ENCODE peak calls at places on chromosomes 2 and 18, in eight cellular contexts. H is NCI-H510A treated with DMSO at 0.1 percent for 48 hours; S is CD4-positive, alpha-beta memory T cell; N is A549; G is astrocyte; Z is hypothalamus; W is HT1080; D is T-helper 9 cell. T is an unnamed sample.

GRCh38 chr2:236872971-236873370 is 212.7 kb upstream of the COPS8 start:
- DNase-seq in H (no peak), S (no peak), N (no peak), G (no peak), Z (no peak), W (no peak), D (no peak), T (no peak)

GRCh38 chr18:79897940-79898625 is 53.4 kb downstream of the SLC66A2 start:
- DNase-seq in H (no peak), S (no peak), N (no peak), G (no peak), Z (no peak), W (no peak), D (no peak), T (no peak)

GRCh38 chr2:217610411-217610814 is 392.4 kb downstream of the TNS1 start:
- DNase-seq in H (peak), S (peak), N (no peak), G (no peak), Z (no peak), W (no peak), D (no peak), T (no peak)

GRCh38 chr2:101105654-101106053 is 45.5 kb downstream of the TBC1D8 start:
- DNase-seq in H (no peak), S (no peak), N (no peak), G (no peak), Z (no peak), W (no peak), D (no peak), T (no peak)

GRCh38 chr2:240060977-240061591 is 7.8 kb upstream of the OR6B3 start:
- DNase-seq in H (peak), S (peak), N (peak), G (peak), Z (peak), W (peak), D (peak), T (peak)

GRCh38 chr2:145740302-145740701 is 1220.4 kb upstream of the ZEB2 start:
- DNase-seq in H (no peak), S (no peak), N (no peak), G (peak), Z (no peak), W (peak), D (no peak), T (no peak)

GRCh38 chr2:99216096-99216495 is 35.1 kb downstream of the MRPL30 start:
- DNase-seq in H (no peak), S (no peak), N (no peak), G (no peak), Z (no peak), W (no peak), D (no peak), T (no peak)

GRCh38 chr2:229313591-229313990 is 42.5 kb upstream of the PID1 start:
- DNase-seq in H (no peak), S (no peak), N (no peak), G (peak), Z (no peak), W (peak), D (no peak), T (no peak)

GRCh38 chr18:50011813-50012445 is 183.0 kb downstream of the MYO5B start:
- DNase-seq in H (no peak), S (no peak), N (no peak), G (peak), Z (no peak), W (peak), D (no peak), T (no peak)

GRCh38 chr2:85719609-85720240 is 25.6 kb downstream of the GNLY start:
- DNase-seq in H (no peak), S (no peak), N (no peak), G (no peak), Z (no peak), W (no peak), D (no peak), T (no peak)

GRCh38 chr2:54676656-54677055 is 46.8 kb upstream of the EML6 start:
- DNase-seq in H (no peak), S (no peak), N (no peak), G (peak), Z (no peak), W (no peak), D (no peak), T (no peak)

GRCh38 chr18:985301-985700 is 80.6 kb downstream of the ADCYAP1 start:
- DNase-seq in H (no peak), S (no peak), N (no peak), G (no peak), Z (no peak), W (no peak), D (no peak), T (no peak)

GRCh38 chr2:227228061-227228667 is 63.7 kb downstream of the COL4A3 start:
- DNase-seq in H (peak), S (no peak), N (peak), G (no peak), Z (peak), W (peak), D (no peak), T (peak)

GRCh38 chr2:238847841-238848565 is at the start of gene TWIST2:
- DNase-seq in H (no peak), S (no peak), N (peak), G (peak), Z (no peak), W (peak), D (no peak), T (no peak)

GRCh38 chr2:147824625-147825024 is 20.2 kb upstream of the ACVR2A start:
- DNase-seq in H (no peak), S (no peak), N (no peak), G (no peak), Z (no peak), W (no peak), D (no peak), T (no peak)

GRCh38 chr2:74577448-74577847 is 22.9 kb downstream of the DOK1 start:
- DNase-seq in H (no peak), S (no peak), N (no peak), G (no peak), Z (no peak), W (peak), D (no peak), T (no peak)

GRCh38 chr2:180240774-180241173 is 233.7 kb upstream of the CWC22 start:
- DNase-seq in H (peak), S (no peak), N (no peak), G (no peak), Z (no peak), W (peak), D (no peak), T (no peak)

GRCh38 chr2:151999058-151999457 is 99.8 kb downstream of the CACNB4 start:
- DNase-seq in H (peak), S (no peak), N (peak), G (peak), Z (peak), W (peak), D (peak), T (peak)

GRCh38 chr2:113181491-113182051 is 7.8 kb downstream of the PSD4 start:
- DNase-seq in H (no peak), S (no peak), N (no peak), G (no peak), Z (no peak), W (no peak), D (no peak), T (no peak)

GRCh38 chr2:10794891-10795290 is 17.7 kb downstream of the PDIA6 start:
- DNase-seq in H (no peak), S (no peak), N (no peak), G (no peak), Z (no peak), W (no peak), D (no peak), T (no peak)

GRCh38 chr2:80168801-80169200 is 135.8 kb downstream of the LRRTM1 start:
- DNase-seq in H (no peak), S (no peak), N (no peak), G (no peak), Z (no peak), W (no peak), D (no peak), T (no peak)

GRCh38 chr18:75283758-75284157 is 73.2 kb downstream of the TSHZ1 start:
- DNase-seq in H (no peak), S (no peak), N (no peak), G (no peak), Z (no peak), W (no peak), D (no peak), T (no peak)

GRCh38 chr18:47050468-47050867 is 15.0 kb upstream of the ELOA2 start:
- DNase-seq in H (peak), S (no peak), N (no peak), G (peak), Z (no peak), W (peak), D (no peak), T (no peak)

GRCh38 chr2:105775809-105776559 is 31.3 kb downstream of the NCK2 start:
- DNase-seq in H (no peak), S (peak), N (no peak), G (no peak), Z (no peak), W (no peak), D (no peak), T (no peak)

GRCh38 chr2:17976871-17977746 is 98.6 kb downstream of the KCNS3 start:
- DNase-seq in H (no peak), S (no peak), N (no peak), G (peak), Z (no peak), W (peak), D (no peak), T (no peak)

GRCh38 chr2:241156997-241157441 is 6.8 kb downstream of the PPP1R7 start:
- DNase-seq in H (no peak), S (no peak), N (no peak), G (no peak), Z (no peak), W (no peak), D (no peak), T (no peak)

GRCh38 chr2:15058015-15058414 is 425.5 kb downstream of the LRATD1 start:
- DNase-seq in H (no peak), S (no peak), N (no peak), G (no peak), Z (no peak), W (no peak), D (no peak), T (no peak)

GRCh38 chr18:76134631-76135030 is 360.4 kb downstream of the ZNF516 start:
- DNase-seq in H (no peak), S (no peak), N (no peak), G (no peak), Z (no peak), W (peak), D (no peak), T (no peak)

GRCh38 chr2:127097841-127098651 is 8.9 kb downstream of the BIN1 start:
- DNase-seq in H (no peak), S (no peak), N (no peak), G (no peak), Z (no peak), W (no peak), D (no peak), T (no peak)

GRCh38 chr18:53796042-53796729 is 428.3 kb downstream of the MBD2 start:
- DNase-seq in H (no peak), S (no peak), N (no peak), G (peak), Z (no peak), W (peak), D (no peak), T (no peak)

GRCh38 chr18:11663630-11664029 is 25.4 kb upstream of the GNAL start:
- DNase-seq in H (no peak), S (no peak), N (no peak), G (no peak), Z (no peak), W (no peak), D (no peak), T (no peak)

GRCh38 chr2:200454839-200455801 is 54.7 kb downstream of the KCTD18 start:
- DNase-seq in H (no peak), S (no peak), N (no peak), G (peak), Z (no peak), W (peak), D (no peak), T (no peak)

GRCh38 chr18:2856499-2856898 is 9.7 kb downstream of the EMILIN2 start:
- DNase-seq in H (no peak), S (no peak), N (no peak), G (no peak), Z (no peak), W (no peak), D (no peak), T (no peak)

GRCh38 chr2:55907686-55908085 is 15.9 kb downstream of the EFEMP1 start:
- DNase-seq in H (no peak), S (no peak), N (no peak), G (no peak), Z (no peak), W (no peak), D (no peak), T (no peak)

GRCh38 chr2:127358044-127358443 is 29.7 kb downstream of the MAP3K2 start:
- DNase-seq in H (no peak), S (no peak), N (no peak), G (peak), Z (no peak), W (no peak), D (no peak), T (no peak)

GRCh38 chr2:106197878-106198277 is 3.8 kb upstream of the UXS1 start:
- DNase-seq in H (no peak), S (no peak), N (no peak), G (peak), Z (no peak), W (peak), D (no peak), T (no peak)

GRCh38 chr2:121640380-121641326 is 8.6 kb downstream of the CLASP1 start:
- DNase-seq in H (no peak), S (no peak), N (no peak), G (no peak), Z (no peak), W (no peak), D (no peak), T (no peak)

GRCh38 chr18:75276813-75277628 is 66.4 kb downstream of the TSHZ1 start:
- DNase-seq in H (no peak), S (no peak), N (no peak), G (peak), Z (no peak), W (peak), D (no peak), T (no peak)